ENCODE peak calls at places on chromosomes 16 and 17, in nine cellular contexts. One of them, this sample, is unnamed.

GRCh38 chr17:48048321-48049140 is at the start of gene NFE2L1:
- DNase-seq in upper lobe of right lung: peak; percentile 96
- DNase-seq in neuronal stem cell: no peak
- DNase-seq in ascending aorta: peak; percentile 69
- DNase-seq in fibroblast of lung: peak; percentile 90
- DNase-seq in adipocyte: peak; percentile 96
- DNase-seq in mesendoderm: peak; percentile 95
- DNase-seq in prostate gland: peak; percentile 74
- DNase-seq in mucosa of descending colon: peak; percentile 90
- DNase-seq in this sample: no peak

GRCh38 chr17:9209347-9209746 is 188.0 kb downstream of the NTN1 start:
- DNase-seq in mucosa of descending colon: no peak
- DNase-seq in neuronal stem cell: no peak
- DNase-seq in ascending aorta: no peak
- DNase-seq in mesendoderm: no peak
- DNase-seq in fibroblast of lung: no peak
- DNase-seq in prostate gland: no peak
- DNase-seq in adipocyte: no peak
- DNase-seq in upper lobe of right lung: no peak
- DNase-seq in this sample: no peak

GRCh38 chr16:85491798-85492616 is 121.1 kb upstream of the GSE1 start:
- DNase-seq in upper lobe of right lung: peak; percentile 90
- DNase-seq in prostate gland: peak; percentile 94
- DNase-seq in mesendoderm: peak; percentile 79
- DNase-seq in fibroblast of lung: peak; percentile 37
- DNase-seq in ascending aorta: peak; percentile 58
- DNase-seq in mucosa of descending colon: peak; percentile 56
- DNase-seq in adipocyte: no peak
- DNase-seq in neuronal stem cell: no peak
- DNase-seq in this sample: peak; percentile 16

GRCh38 chr16:53817117-53817516 is 113.2 kb downstream of the FTO start:
- DNase-seq in mucosa of descending colon: no peak
- DNase-seq in prostate gland: no peak
- DNase-seq in adipocyte: peak; percentile 95
- DNase-seq in upper lobe of right lung: no peak
- DNase-seq in neuronal stem cell: no peak
- DNase-seq in ascending aorta: no peak
- DNase-seq in mesendoderm: peak; percentile 51
- DNase-seq in fibroblast of lung: peak; percentile 98
- DNase-seq in this sample: no peak

GRCh38 chr16:68889508-68890150 is 46.3 kb downstream of the TANGO6 start:
- DNase-seq in mucosa of descending colon: no peak
- DNase-seq in neuronal stem cell: no peak
- DNase-seq in adipocyte: peak; percentile 62
- DNase-seq in ascending aorta: no peak
- DNase-seq in upper lobe of right lung: no peak
- DNase-seq in fibroblast of lung: no peak
- DNase-seq in prostate gland: no peak
- DNase-seq in mesendoderm: no peak
- DNase-seq in this sample: no peak

GRCh38 chr17:76529224-76529642 is 8.3 kb downstream of the CYGB start:
- DNase-seq in fibroblast of lung: peak; percentile 69
- DNase-seq in adipocyte: peak; percentile 92
- DNase-seq in ascending aorta: peak; percentile 73
- DNase-seq in mucosa of descending colon: peak; percentile 61
- DNase-seq in prostate gland: peak; percentile 67
- DNase-seq in upper lobe of right lung: peak; percentile 86
- DNase-seq in neuronal stem cell: no peak
- DNase-seq in mesendoderm: no peak
- DNase-seq in this sample: no peak

GRCh38 chr16:67235816-67236547 is 9.1 kb downstream of the TMEM208 start:
- DNase-seq in fibroblast of lung: no peak
- DNase-seq in mucosa of descending colon: no peak
- DNase-seq in ascending aorta: no peak
- DNase-seq in upper lobe of right lung: no peak
- DNase-seq in prostate gland: no peak
- DNase-seq in neuronal stem cell: no peak
- DNase-seq in mesendoderm: no peak
- DNase-seq in adipocyte: no peak
- DNase-seq in this sample: peak; percentile 33

GRCh38 chr16:57187508-57187854 is 1.4 kb downstream of the RSPRY1 start:
- DNase-seq in upper lobe of right lung: no peak
- DNase-seq in ascending aorta: no peak
- DNase-seq in adipocyte: no peak
- DNase-seq in prostate gland: no peak
- DNase-seq in neuronal stem cell: no peak
- DNase-seq in fibroblast of lung: no peak
- DNase-seq in mesendoderm: no peak
- DNase-seq in mucosa of descending colon: peak; percentile 13
- DNase-seq in this sample: peak; percentile 1

GRCh38 chr17:38591759-38592241 is 14.0 kb downstream of the SRCIN1 start:
- DNase-seq in ascending aorta: no peak
- DNase-seq in upper lobe of right lung: no peak
- DNase-seq in prostate gland: no peak
- DNase-seq in mucosa of descending colon: no peak
- DNase-seq in mesendoderm: no peak
- DNase-seq in adipocyte: peak; percentile 36
- DNase-seq in fibroblast of lung: peak; percentile 43
- DNase-seq in neuronal stem cell: no peak
- DNase-seq in this sample: no peak

GRCh38 chr17:57533684-57534305 is 211.3 kb downstream of the CCDC182 start:
- DNase-seq in fibroblast of lung: no peak
- DNase-seq in upper lobe of right lung: no peak
- DNase-seq in mucosa of descending colon: no peak
- DNase-seq in mesendoderm: no peak
- DNase-seq in prostate gland: no peak
- DNase-seq in ascending aorta: no peak
- DNase-seq in neuronal stem cell: no peak
- DNase-seq in adipocyte: no peak
- DNase-seq in this sample: no peak

GRCh38 chr16:1941162-1941923 is 1.7 kb downstream of the MSRB1 start:
- DNase-seq in mucosa of descending colon: no peak
- DNase-seq in upper lobe of right lung: no peak
- DNase-seq in fibroblast of lung: peak; percentile 96
- DNase-seq in prostate gland: no peak
- DNase-seq in ascending aorta: no peak
- DNase-seq in mesendoderm: peak; percentile 51
- DNase-seq in adipocyte: no peak
- DNase-seq in neuronal stem cell: no peak
- DNase-seq in this sample: no peak

GRCh38 chr16:86667035-86667434 is 88.7 kb downstream of the FOXL1 start:
- DNase-seq in ascending aorta: no peak
- DNase-seq in upper lobe of right lung: no peak
- DNase-seq in adipocyte: no peak
- DNase-seq in prostate gland: no peak
- DNase-seq in fibroblast of lung: no peak
- DNase-seq in mucosa of descending colon: no peak
- DNase-seq in neuronal stem cell: no peak
- DNase-seq in mesendoderm: no peak
- DNase-seq in this sample: no peak

GRCh38 chr17:64282753-64283080 is 19.7 kb upstream of the TEX2 start:
- DNase-seq in mucosa of descending colon: no peak
- DNase-seq in prostate gland: no peak
- DNase-seq in upper lobe of right lung: no peak
- DNase-seq in fibroblast of lung: no peak
- DNase-seq in neuronal stem cell: no peak
- DNase-seq in mesendoderm: no peak
- DNase-seq in adipocyte: no peak
- DNase-seq in ascending aorta: no peak
- DNase-seq in this sample: no peak

GRCh38 chr16:48561960-48562393 is 48.0 kb downstream of the N4BP1 start:
- DNase-seq in upper lobe of right lung: no peak
- DNase-seq in adipocyte: peak; percentile 52
- DNase-seq in ascending aorta: no peak
- DNase-seq in fibroblast of lung: peak; percentile 68
- DNase-seq in neuronal stem cell: no peak
- DNase-seq in mesendoderm: no peak
- DNase-seq in mucosa of descending colon: no peak
- DNase-seq in prostate gland: no peak
- DNase-seq in this sample: no peak

GRCh38 chr17:56737741-56738161 is 96.0 kb downstream of the C17orf67 start:
- DNase-seq in prostate gland: no peak
- DNase-seq in fibroblast of lung: peak; percentile 92
- DNase-seq in adipocyte: peak; percentile 34
- DNase-seq in neuronal stem cell: no peak
- DNase-seq in mucosa of descending colon: peak; percentile 23
- DNase-seq in mesendoderm: peak; percentile 32
- DNase-seq in ascending aorta: no peak
- DNase-seq in upper lobe of right lung: no peak
- DNase-seq in this sample: no peak

GRCh38 chr17:62562656-62563055 is 64.8 kb upstream of the MRC2 start:
- DNase-seq in upper lobe of right lung: no peak
- DNase-seq in adipocyte: peak; percentile 57
- DNase-seq in fibroblast of lung: peak; percentile 64
- DNase-seq in neuronal stem cell: no peak
- DNase-seq in mesendoderm: no peak
- DNase-seq in ascending aorta: no peak
- DNase-seq in mucosa of descending colon: no peak
- DNase-seq in prostate gland: no peak
- DNase-seq in this sample: no peak

DNA sequence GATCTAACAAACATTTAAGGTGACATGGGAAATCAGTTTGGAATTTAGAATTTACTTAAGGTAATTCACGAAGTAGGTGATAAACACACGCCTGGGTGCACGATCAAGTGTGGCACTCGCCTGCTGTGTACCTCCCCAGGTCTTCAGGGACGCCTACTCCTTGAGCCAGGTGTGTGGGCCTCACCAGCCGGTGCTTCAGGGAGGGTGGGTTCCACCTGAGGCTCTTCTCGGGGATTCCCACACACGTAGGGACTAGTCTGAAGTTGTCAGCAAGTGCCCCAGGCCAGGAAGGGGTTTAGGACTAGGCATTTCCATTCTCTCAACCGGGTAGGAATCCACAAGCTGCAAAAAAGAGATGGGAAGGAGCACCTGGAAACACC is 9.8 kb upstream of the NAT9 start:
- DNase-seq in neuronal stem cell: no peak
- DNase-seq in mucosa of descending colon: no peak
- DNase-seq in fibroblast of lung: no peak
- DNase-seq in prostate gland: no peak
- DNase-seq in ascending aorta: no peak
- DNase-seq in mesendoderm: no peak
- DNase-seq in upper lobe of right lung: no peak
- DNase-seq in adipocyte: no peak
- DNase-seq in this sample: no peak
- H3K4me1 ChIP-seq in neuronal stem cell: no peaks in the 10 kb centered on the region
- H3K4me1 ChIP-seq in mucosa of descending colon: no peaks in the 10 kb centered on the region
- H3K4me1 ChIP-seq in fibroblast of lung: no peaks in the 10 kb centered on the region
- H3K4me1 ChIP-seq in prostate gland: no peaks in the 10 kb centered on the region
- H3K4me1 ChIP-seq in ascending aorta: no peaks in the 10 kb centered on the region
- H3K4me1 ChIP-seq in mesendoderm: no peaks in the 10 kb centered on the region
- H3K4me1 ChIP-seq in upper lobe of right lung: peaks cover 4% of the 10 kb centered on the region
- H3K4me1 ChIP-seq in adipocyte: no peaks in the 10 kb centered on the region
- H3K4me1 ChIP-seq in this sample: peaks cover 47% of the 10 kb centered on the region

GRCh38 chr16:21963887-21964286 is 10.7 kb downstream of the UQCRC2 start:
- DNase-seq in neuronal stem cell: no peak
- DNase-seq in prostate gland: no peak
- DNase-seq in upper lobe of right lung: no peak
- DNase-seq in adipocyte: no peak
- DNase-seq in fibroblast of lung: no peak
- DNase-seq in ascending aorta: no peak
- DNase-seq in mesendoderm: no peak
- DNase-seq in mucosa of descending colon: no peak
- DNase-seq in this sample: no peak

GRCh38 chr16:21964353-21964752 is 11.2 kb downstream of the UQCRC2 start:
- DNase-seq in fibroblast of lung: no peak
- DNase-seq in neuronal stem cell: no peak
- DNase-seq in prostate gland: no peak
- DNase-seq in mesendoderm: no peak
- DNase-seq in mucosa of descending colon: no peak
- DNase-seq in adipocyte: no peak
- DNase-seq in upper lobe of right lung: no peak
- DNase-seq in ascending aorta: no peak
- DNase-seq in this sample: no peak

GRCh38 chr16:21957687-21958346 is 4.7 kb downstream of the UQCRC2 start:
- DNase-seq in adipocyte: no peak
- DNase-seq in ascending aorta: no peak
- DNase-seq in mesendoderm: no peak
- DNase-seq in prostate gland: no peak
- DNase-seq in mucosa of descending colon: no peak
- DNase-seq in upper lobe of right lung: no peak
- DNase-seq in neuronal stem cell: no peak
- DNase-seq in fibroblast of lung: no peak
- DNase-seq in this sample: no peak

GRCh38 chr16:21959050-21959449 is 5.9 kb downstream of the UQCRC2 start:
- DNase-seq in mucosa of descending colon: no peak
- DNase-seq in neuronal stem cell: no peak
- DNase-seq in prostate gland: no peak
- DNase-seq in upper lobe of right lung: no peak
- DNase-seq in fibroblast of lung: no peak
- DNase-seq in adipocyte: no peak
- DNase-seq in ascending aorta: no peak
- DNase-seq in mesendoderm: no peak
- DNase-seq in this sample: no peak

GRCh38 chr16:21962475-21962874 is 9.3 kb downstream of the UQCRC2 start:
- DNase-seq in prostate gland: no peak
- DNase-seq in neuronal stem cell: no peak
- DNase-seq in mesendoderm: no peak
- DNase-seq in fibroblast of lung: no peak
- DNase-seq in upper lobe of right lung: no peak
- DNase-seq in mucosa of descending colon: no peak
- DNase-seq in adipocyte: no peak
- DNase-seq in ascending aorta: no peak
- DNase-seq in this sample: no peak
- H3K36me3 ChIP-seq in prostate gland: peaks cover 25% of the 10 kb centered on the region
- H3K36me3 ChIP-seq in neuronal stem cell: peaks cover 98% of the 10 kb centered on the region
- H3K36me3 ChIP-seq in mesendoderm: peaks cover 17% of the 10 kb centered on the region
- H3K36me3 ChIP-seq in fibroblast of lung: peaks cover 14% of the 10 kb centered on the region
- H3K36me3 ChIP-seq in upper lobe of right lung: peaks cover 99% of the 10 kb centered on the region
- H3K36me3 ChIP-seq in mucosa of descending colon: peaks cover 27% of the 10 kb centered on the region
- H3K36me3 ChIP-seq in adipocyte: peaks cover 98% of the 10 kb centered on the region
- H3K36me3 ChIP-seq in ascending aorta: peaks cover 99% of the 10 kb centered on the region
- H3K36me3 ChIP-seq in this sample: peaks cover 73% of the 10 kb centered on the region

GRCh38 chr16:30367349-30368009 is 2.8 kb downstream of the TBC1D10B start:
- DNase-seq in ascending aorta: no peak
- DNase-seq in mucosa of descending colon: no peak
- DNase-seq in upper lobe of right lung: no peak
- DNase-seq in neuronal stem cell: no peak
- DNase-seq in adipocyte: no peak
- DNase-seq in prostate gland: no peak
- DNase-seq in mesendoderm: no peak
- DNase-seq in fibroblast of lung: no peak
- DNase-seq in this sample: no peak
- H3K4me1 ChIP-seq in ascending aorta: peaks cover 26% of the 10 kb centered on the region
- H3K4me1 ChIP-seq in mucosa of descending colon: peaks cover 16% of the 10 kb centered on the region
- H3K4me1 ChIP-seq in upper lobe of right lung: peaks cover 29% of the 10 kb centered on the region
- H3K4me1 ChIP-seq in neuronal stem cell: peaks cover 19% of the 10 kb centered on the region
- H3K4me1 ChIP-seq in adipocyte: peaks cover 21% of the 10 kb centered on the region
- H3K4me1 ChIP-seq in prostate gland: peaks cover 19% of the 10 kb centered on the region
- H3K4me1 ChIP-seq in mesendoderm: peaks cover 20% of the 10 kb centered on the region
- H3K4me1 ChIP-seq in fibroblast of lung: peaks cover 4% of the 10 kb centered on the region
- H3K4me1 ChIP-seq in this sample: peaks cover 35% of the 10 kb centered on the region

DNA sequence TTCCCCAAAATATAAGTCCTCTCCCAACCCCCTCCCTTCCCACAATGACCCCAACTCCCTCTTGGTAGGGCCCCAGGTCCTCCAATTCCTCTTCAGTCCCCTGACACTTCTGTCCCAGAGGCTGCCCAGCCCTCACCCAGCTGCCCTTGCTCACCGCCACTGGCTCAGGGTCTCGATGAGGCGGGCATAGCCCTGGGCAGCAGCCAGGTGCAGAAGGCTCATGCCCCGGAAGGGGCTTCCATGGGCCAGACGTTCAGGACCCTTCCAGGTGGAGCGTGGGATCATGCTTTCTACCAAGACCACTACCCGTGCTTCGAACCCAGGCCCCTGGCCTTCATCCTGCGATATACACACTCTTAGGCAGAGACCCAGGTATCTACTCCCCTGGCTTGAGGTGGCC is 5.8 kb upstream of the SPAG7 start:
- DNase-seq in prostate gland: no peak
- DNase-seq in ascending aorta: no peak
- DNase-seq in adipocyte: no peak
- DNase-seq in mesendoderm: no peak
- DNase-seq in upper lobe of right lung: no peak
- DNase-seq in mucosa of descending colon: no peak
- DNase-seq in fibroblast of lung: no peak
- DNase-seq in neuronal stem cell: no peak
- DNase-seq in this sample: no peak
- H3K36me3 ChIP-seq in prostate gland: peaks cover 8% of the 10 kb centered on the region
- H3K36me3 ChIP-seq in ascending aorta: peaks cover 73% of the 10 kb centered on the region
- H3K36me3 ChIP-seq in adipocyte: peaks cover 57% of the 10 kb centered on the region
- H3K36me3 ChIP-seq in mesendoderm: no peaks in the 10 kb centered on the region
- H3K36me3 ChIP-seq in upper lobe of right lung: peaks cover 72% of the 10 kb centered on the region
- H3K36me3 ChIP-seq in mucosa of descending colon: peaks cover 3% of the 10 kb centered on the region
- H3K36me3 ChIP-seq in fibroblast of lung: peaks cover 22% of the 10 kb centered on the region
- H3K36me3 ChIP-seq in neuronal stem cell: peaks cover 20% of the 10 kb centered on the region
- H3K36me3 ChIP-seq in this sample: peaks cover 38% of the 10 kb centered on the region